ENCODE peak calls at places on chromosomes 12 and 14, in eight cellular contexts. O is fibroblast of villous mesenchyme, B is IMR-90, Y is left lung, K is GM23248, Z is pancreas, W is testis, L is mammary epithelial cell. P is an unnamed sample.
A peak's percentile ranks its signal among the peaks of the same experiment; 100 is the strongest.

GRCh38 chr14:91350483-91350812 is 67.2 kb downstream of the CCDC88C start:
- DNase-seq in B (no peak), Z (no peak), O (no peak), W (no peak), Y (no peak), L (no peak), K (no peak), P (no peak)

GRCh38 chr12:11762723-11763326 is 113.4 kb downstream of the ETV6 start:
- DNase-seq in Y (no peak), Z (no peak), W (no peak), B (no peak), L (no peak), O (no peak), K (peak; percentile 66), P (no peak)

GRCh38 chr14:101360045-101360931 is 201.0 kb upstream of the DIO3 start:
- DNase-seq in Z (no peak), L (no peak), W (peak; percentile 66), K (peak; percentile 10), Y (no peak), B (no peak), O (peak; percentile 91), P (peak; percentile 90)

GRCh38 chr14:98959410-98959809 is 312.6 kb downstream of the BCL11B start:
- DNase-seq in Y (no peak), W (no peak), K (no peak), Z (no peak), B (no peak), L (no peak), O (no peak), P (peak; percentile 65)

GRCh38 chr12:28883406-28883997 is 265.6 kb upstream of the FAR2 start:
- DNase-seq in O (peak; percentile 44), L (no peak), W (no peak), Y (no peak), B (peak; percentile 27), Z (no peak), K (no peak), P (no peak)

GRCh38 chr12:76685246-76685678 is 78.7 kb upstream of the ZDHHC17 start:
- DNase-seq in Y (no peak), W (peak; percentile 34), L (peak; percentile 9), O (peak; percentile 22), Z (no peak), K (peak; percentile 56), B (peak; percentile 55), P (no peak)

GRCh38 chr14:61462566-61463195 is 141.3 kb downstream of the PRKCH start:
- DNase-seq in O (peak; percentile 93), Z (no peak), Y (no peak), B (peak; percentile 83), K (peak; percentile 84), L (peak; percentile 54), W (no peak), P (no peak)

GRCh38 chr14:53999061-53999488 is 42.5 kb upstream of the BMP4 start:
- DNase-seq in L (peak; percentile 40), B (peak; percentile 76), Z (no peak), O (peak; percentile 97), Y (peak; percentile 67), W (no peak), K (peak; percentile 43), P (no peak)

GRCh38 chr12:27463826-27464554 is 17.5 kb downstream of the SMCO2 start:
- DNase-seq in Z (no peak), B (peak; percentile 42), Y (peak; percentile 50), L (no peak), W (peak; percentile 66), O (peak; percentile 89), K (peak; percentile 80), P (no peak)

GRCh38 chr14:98835825-98836100 is 436.2 kb downstream of the BCL11B start:
- DNase-seq in B (no peak), W (no peak), Z (no peak), L (no peak), Y (no peak), O (no peak), K (no peak), P (no peak)

GRCh38 chr12:95277139-95277538 is 59.5 kb downstream of the VEZT start:
- DNase-seq in K (peak; percentile 82), W (no peak), B (peak; percentile 97), Y (no peak), L (peak; percentile 14), Z (no peak), O (peak; percentile 84), P (no peak)

GRCh38 chr14:33855672-33856071 is 95.2 kb downstream of the EGLN3 start:
- DNase-seq in L (no peak), Y (no peak), B (no peak), K (no peak), W (no peak), O (no peak), Z (no peak), P (no peak)

GRCh38 chr14:100866666-100867630 is 36.6 kb downstream of the RTL1 start:
- DNase-seq in Y (peak; percentile 19), W (no peak), L (no peak), K (no peak), Z (peak; percentile 47), O (no peak), B (no peak), P (no peak)

GRCh38 chr12:124952295-124952694 is 36.6 kb downstream of the DHX37 start:
- DNase-seq in W (no peak), Z (no peak), O (no peak), L (no peak), Y (no peak), B (no peak), K (no peak), P (no peak)

GRCh38 chr12:75834591-75834990 is 197.0 kb downstream of the PHLDA1 start:
- DNase-seq in B (peak; percentile 61), Z (no peak), W (no peak), O (no peak), L (no peak), K (no peak), Y (no peak), P (no peak)

GRCh38 chr14:104788873-104789663 is 6.5 kb downstream of the AKT1 start:
- DNase-seq in O (no peak), L (no peak), Z (no peak), B (no peak), W (no peak), K (no peak), Y (no peak), P (no peak)

GRCh38 chr12:13390381-13390856 is 193.9 kb downstream of the EMP1 start:
- DNase-seq in Y (peak; percentile 83), L (peak; percentile 92), K (peak; percentile 92), O (peak; percentile 7), Z (peak; percentile 99), B (peak; percentile 1), W (peak; percentile 85), P (peak; percentile 58)

GRCh38 chr14:90398315-90398811 is 1.5 kb downstream of the CALM1 start:
- DNase-seq in B (no peak), L (no peak), O (peak; percentile 43), W (peak; percentile 38), K (peak; percentile 64), Z (peak; percentile 68), Y (peak; percentile 57), P (peak; percentile 46)

GRCh38 chr12:47267571-47267970 is 187.8 kb upstream of the AMIGO2 start:
- DNase-seq in O (no peak), B (peak; percentile 26), Y (no peak), Z (no peak), L (peak; percentile 96), W (no peak), K (peak; percentile 24), P (no peak)

GRCh38 chr14:26394114-26394855 is 203.5 kb downstream of the NOVA1 start:
- DNase-seq in L (no peak), Z (no peak), W (no peak), K (peak; percentile 47), B (peak; percentile 12), O (peak; percentile 15), Y (no peak), P (no peak)

GRCh38 chr12:127984386-127985055 is 282.4 kb upstream of the TMEM132C start:
- DNase-seq in K (peak; percentile 10), O (peak; percentile 67), Z (no peak), B (no peak), L (no peak), Y (no peak), W (no peak), P (no peak)

GRCh38 chr12:82525616-82526015 is 161.1 kb upstream of the TMTC2 start:
- DNase-seq in Y (no peak), B (no peak), W (no peak), O (no peak), Z (no peak), L (no peak), K (no peak), P (no peak)

GRCh38 chr12:32561931-32562341 is 117.2 kb upstream of the DNM1L start:
- DNase-seq in W (peak; percentile 47), Z (no peak), O (peak; percentile 64), L (no peak), K (no peak), Y (no peak), B (no peak), P (no peak)

GRCh38 chr14:103220134-103220981 is 97.1 kb downstream of the TNFAIP2 start:
- DNase-seq in B (no peak), Z (no peak), O (no peak), W (no peak), L (no peak), K (peak; percentile 40), Y (no peak), P (no peak)
- H3K4me3 ChIP-seq in B (no peak overlapping the region), Z (peak overlapping the region; percentile 20), O (peak overlapping the region; percentile 31), W (peak overlapping the region; percentile 52), L (no peak overlapping the region), K (peak overlapping the region; percentile 66), Y (no peak overlapping the region), P (no peak overlapping the region)

GRCh38 chr14:35934499-35934898 is 108.4 kb downstream of the BRMS1L start:
- DNase-seq in O (no peak), Z (no peak), L (no peak), K (no peak), B (no peak), Y (no peak), W (no peak), P (no peak)

GRCh38 chr14:35931346-35931745 is 105.2 kb downstream of the BRMS1L start:
- DNase-seq in K (no peak), O (no peak), Z (no peak), W (no peak), L (no peak), Y (no peak), B (no peak), P (no peak)

GRCh38 chr14:35929171-35929570 is 103.0 kb downstream of the BRMS1L start:
- DNase-seq in K (no peak), Y (no peak), W (no peak), Z (no peak), O (no peak), L (no peak), B (no peak), P (no peak)

GRCh38 chr14:35932136-35932535 is 106.0 kb downstream of the BRMS1L start:
- DNase-seq in Z (no peak), O (no peak), K (no peak), Y (no peak), W (no peak), L (no peak), B (no peak), P (no peak)

GRCh38 chr14:35932659-35933159 is 106.6 kb downstream of the BRMS1L start:
- DNase-seq in O (no peak), Y (no peak), L (no peak), W (no peak), B (no peak), Z (no peak), K (no peak), P (no peak)
- H3K4me3 ChIP-seq in O (no peak overlapping the region), Y (no peak overlapping the region), L (no peak overlapping the region), W (no peak overlapping the region), B (no peak overlapping the region), Z (no peak overlapping the region), K (no peak overlapping the region), P (no peak overlapping the region)

GRCh38 chr14:75539165-75539561 is 16.9 kb downstream of the BATF start:
- DNase-seq in K (no peak), L (no peak), Y (no peak), O (no peak), Z (no peak), B (no peak), W (no peak), P (no peak)
- H3K4me3 ChIP-seq in K (no peak overlapping the region), L (no peak overlapping the region), Y (no peak overlapping the region), O (no peak overlapping the region), Z (no peak overlapping the region), B (no peak overlapping the region), W (no peak overlapping the region), P (no peak overlapping the region)

GRCh38 chr12:31118831-31119530 is 45.3 kb downstream of the DDX11 start:
- DNase-seq in Z (no peak), K (no peak), L (no peak), O (no peak), Y (no peak), B (no peak), W (no peak), P (peak; percentile 85)
- H3K4me3 ChIP-seq in Z (peak overlapping the region; percentile 8), K (no peak overlapping the region), L (no peak overlapping the region), O (no peak overlapping the region), Y (peak overlapping the region; percentile 6), B (no peak overlapping the region), W (peak overlapping the region; percentile 23), P (no peak overlapping the region)